ENCODE peak calls at places on chromosomes 1 and 21, in five cellular contexts. L is Panc1, W is SK-N-SH, A is GM12878, R is GM23338. S is an unnamed sample.

GRCh38 chr1:218521414-218522169 is 176.5 kb downstream of the TGFB2 start:
- DNase-seq in L (no peak), A (no peak), R (peak), W (no peak), S (peak)

GRCh38 chr1:201838381-201838780 is 9.4 kb downstream of the IPO9 start:
- DNase-seq in L (no peak), R (no peak), W (no peak), A (no peak), S (no peak)

GRCh38 chr1:59204001-59204400 is 92.9 kb upstream of the FGGY start:
- DNase-seq in L (no peak), W (no peak), A (no peak), R (no peak), S (peak)

GRCh38 chr1:85357817-85358216 is 81.4 kb upstream of the BCL10 start:
- DNase-seq in W (no peak), R (no peak), A (no peak), L (no peak), S (no peak)

GRCh38 chr1:42963378-42964005 is 4.8 kb upstream of the SLC2A1 start:
- DNase-seq in W (no peak), A (no peak), L (no peak), R (no peak), S (no peak)

GRCh38 chr1:182309631-182310351 is 81.8 kb downstream of the GLUL start:
- DNase-seq in R (no peak), A (no peak), L (no peak), W (no peak), S (no peak)

GRCh38 chr1:53065391-53065790 is 3.4 kb downstream of the PODN start:
- DNase-seq in A (no peak), W (no peak), R (no peak), L (no peak), S (no peak)

GRCh38 chr1:16236091-16236494 is 890 bp downstream of the CPLANE2 start:
- DNase-seq in A (peak), W (peak), L (no peak), R (peak), S (peak)

GRCh38 chr1:65528104-65528503 is 107.6 kb downstream of the LEPR start:
- DNase-seq in R (no peak), W (no peak), A (no peak), L (no peak), S (no peak)

GRCh38 chr1:176766779-176767178 is 303.8 kb downstream of the PAPPA2 start:
- DNase-seq in R (no peak), L (no peak), W (no peak), A (no peak), S (no peak)

GRCh38 chr1:247211339-247211738 is 39.5 kb upstream of the ZNF124 start:
- DNase-seq in A (no peak), W (no peak), L (no peak), R (peak), S (no peak)

GRCh38 chr1:161182214-161182613 is 4.9 kb upstream of the B4GALT3 start:
- DNase-seq in A (peak), L (no peak), R (no peak), W (no peak), S (no peak)

GRCh38 chr21:43299441-43300277 is 127.3 kb downstream of the SIK1 start:
- DNase-seq in R (no peak), L (no peak), A (no peak), W (peak), S (no peak)

GRCh38 chr1:43582162-43582566 is 51.5 kb downstream of the PTPRF start:
- DNase-seq in A (peak), W (no peak), R (no peak), L (peak), S (no peak)

GRCh38 chr1:91884459-91885290 is 1.3 kb downstream of the TGFBR3 start:
- DNase-seq in R (peak), L (no peak), W (peak), A (no peak), S (no peak)

GRCh38 chr1:159958721-159959380 is 4.8 kb upstream of the SLAMF9 start:
- DNase-seq in A (no peak), W (no peak), L (no peak), R (no peak), S (no peak)

GRCh38 chr21:38911523-38912354 is 106.0 kb downstream of the ETS2 start:
- DNase-seq in R (no peak), L (no peak), W (no peak), A (no peak), S (no peak)

GRCh38 chr1:204080163-204080903 is 7.4 kb downstream of the SOX13 start:
- DNase-seq in W (peak), L (no peak), A (no peak), R (peak), S (no peak)

GRCh38 chr21:37642493-37642892 is 273.8 kb downstream of the KCNJ6 start:
- DNase-seq in L (no peak), R (peak), A (no peak), W (no peak), S (no peak)

GRCh38 chr1:211340622-211341487 is 14.2 kb downstream of the TRAF5 start:
- DNase-seq in A (no peak), R (no peak), W (no peak), L (no peak), S (no peak)

GRCh38 chr1:28737245-28738137 is 751 bp downstream of the YTHDF2 start:
- DNase-seq in L (no peak), A (no peak), R (peak), W (peak), S (no peak)

GRCh38 chr1:150546294-150546937 is 2.8 kb upstream of the ADAMTSL4 start:
- DNase-seq in W (no peak), A (no peak), L (no peak), R (peak), S (no peak)

GRCh38 chr1:52598729-52599128 is 3.4 kb upstream of the GPX7 start:
- DNase-seq in A (no peak), W (no peak), R (no peak), L (no peak), S (no peak)

GRCh38 chr1:89489037-89489729 is 35.4 kb upstream of the LRRC8B start:
- DNase-seq in W (no peak), L (no peak), R (no peak), A (no peak), S (peak)

GRCh38 chr1:86466109-86466844 is 2.5 kb upstream of the CLCA1 start:
- DNase-seq in L (no peak), W (no peak), R (no peak), A (no peak), S (no peak)

GRCh38 chr21:31132574-31133242 is 94.4 kb upstream of the KRTAP19-8 start:
- DNase-seq in W (no peak), L (no peak), R (no peak), A (peak), S (peak)

GRCh38 chr1:31799196-31799894 is 16.5 kb downstream of the SPOCD1 start:
- DNase-seq in W (no peak), L (no peak), R (no peak), A (no peak), S (no peak)
- H3K4me3 ChIP-seq in W (peak), L (no peak), R (no peak), A (no peak), S (no peak)

GRCh38 chr21:15001773-15002647 is 62.8 kb downstream of the NRIP1 start:
- DNase-seq in W (no peak), L (no peak), A (peak), R (peak), S (no peak)
- TF ChIP-seq REST in W (no peak), L (no peak), A (no peak), R (no peak), S (no peak)

DNA sequence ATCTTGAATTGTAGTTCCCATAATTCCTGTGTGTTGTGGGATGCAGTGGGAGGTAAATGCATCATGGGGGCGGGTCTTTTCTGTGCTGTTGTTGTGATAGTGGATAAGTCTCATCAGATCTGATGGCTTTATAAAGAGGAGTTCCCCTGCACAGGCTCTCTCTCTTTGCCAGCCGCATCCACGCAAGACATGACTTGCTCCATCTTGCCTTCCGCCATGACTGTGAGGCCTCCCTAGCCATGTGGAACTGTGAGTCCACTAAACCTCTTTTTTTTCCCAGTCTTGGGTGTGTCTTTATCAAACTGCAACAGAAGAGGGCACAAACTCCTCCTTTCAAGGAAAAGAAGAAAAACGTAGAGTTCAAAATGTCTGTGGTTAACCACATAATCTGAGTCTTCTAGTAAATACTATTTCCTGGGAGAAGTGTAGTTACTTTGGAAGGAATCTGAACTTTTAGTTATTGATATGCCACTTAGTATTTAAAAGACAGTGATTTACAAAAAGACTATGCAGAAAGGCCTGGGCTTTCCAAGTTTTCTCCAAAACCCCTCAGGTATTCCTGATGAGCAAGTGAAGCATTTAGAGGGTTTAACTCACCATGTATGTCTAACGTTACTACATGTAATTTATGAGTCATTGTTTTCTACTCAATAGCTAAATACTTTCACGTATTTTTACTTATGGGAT is 10.0 kb downstream of the ADAMTS1 start:
- DNase-seq in W (no peak), A (no peak), L (no peak), R (no peak), S (no peak)
- TF ChIP-seq POLR2AphosphoS5 in W (peak), A (no peak), L (no peak), R (no peak), S (no peak)

GRCh38 chr1:20365421-20366075 is 74.9 kb downstream of the VWA5B1 start:
- DNase-seq in A (no peak), L (no peak), W (no peak), R (no peak), S (no peak)
- H3K4me3 ChIP-seq in A (no peak), L (no peak), W (no peak), R (peak), S (no peak)

S was measured in HL-60.